ENCODE peak calls at places on chromosomes 11 and 22, in six cellular contexts. G is tibial nerve, H is mucosa of descending colon, I is heart right ventricle, P is IMR-90, S is heart left ventricle. W is an unnamed sample.

GRCh38 chr22:31148516-31148915 is 8.2 kb upstream of the PLA2G3 start:
- DNase-seq in G (no peak), H (no peak), I (no peak), P (peak), S (peak), W (no peak)

GRCh38 chr11:94728541-94728940 is 39.6 kb upstream of the AMOTL1 start:
- DNase-seq in G (no peak), H (no peak), I (no peak), P (no peak), S (no peak), W (no peak)

GRCh38 chr22:42786606-42787356 is 66.1 kb upstream of the A4GALT start:
- DNase-seq in G (no peak), H (no peak), I (no peak), P (no peak), S (no peak), W (no peak)

GRCh38 chr22:20940178-20940790 is 23.1 kb downstream of the CRKL start:
- DNase-seq in G (no peak), H (no peak), I (no peak), P (no peak), S (no peak), W (no peak)

GRCh38 chr11:35974878-35975578 is 31.2 kb downstream of the LDLRAD3 start:
- DNase-seq in G (no peak), H (no peak), I (no peak), P (no peak), S (no peak), W (no peak)

GRCh38 chr11:65290448-65291165 is 24.1 kb upstream of the CDC42EP2 start:
- DNase-seq in G (peak), H (peak), I (peak), P (peak), S (peak), W (peak)

GRCh38 chr22:50581950-50582561 is 593 bp downstream of the CHKB start:
- DNase-seq in G (no peak), H (no peak), I (no peak), P (no peak), S (no peak), W (no peak)

GRCh38 chr11:125941606-125942275 is 4.1 kb upstream of the VSIG10L2 start:
- DNase-seq in G (no peak), H (peak), I (peak), P (peak), S (peak), W (no peak)

GRCh38 chr11:20368441-20368840 is 4.9 kb downstream of the HTATIP2 start:
- DNase-seq in G (no peak), H (no peak), I (no peak), P (no peak), S (no peak), W (no peak)

GRCh38 chr22:38316340-38317236 is 645 bp downstream of the CSNK1E start:
- DNase-seq in G (peak), H (peak), I (peak), P (peak), S (peak), W (peak)

GRCh38 chr22:28009272-28009827 is 90.3 kb upstream of the PITPNB start:
- DNase-seq in G (peak), H (peak), I (peak), P (peak), S (peak), W (peak)

GRCh38 chr11:2927851-2928604 is 1.2 kb downstream of the PHLDA2 start:
- DNase-seq in G (no peak), H (peak), I (no peak), P (peak), S (no peak), W (no peak)

GRCh38 chr11:74008373-74009229 is at the start of gene UCP3:
- DNase-seq in G (no peak), H (no peak), I (no peak), P (no peak), S (no peak), W (no peak)

GRCh38 chr11:19953909-19954308 is 206.4 kb downstream of the DBX1 start:
- DNase-seq in G (no peak), H (no peak), I (no peak), P (peak), S (no peak), W (no peak)

GRCh38 chr11:72483412-72484186 is 49.3 kb upstream of the CLPB start:
- DNase-seq in G (no peak), H (peak), I (no peak), P (peak), S (peak), W (no peak)

GRCh38 chr11:102244681-102245409 is 72.4 kb upstream of the BIRC3 start:
- DNase-seq in G (no peak), H (no peak), I (no peak), P (peak), S (no peak), W (no peak)

GRCh38 chr11:95764267-95764898 is 25.2 kb downstream of the FAM76B start:
- DNase-seq in G (no peak), H (no peak), I (no peak), P (peak), S (no peak), W (no peak)

GRCh38 chr11:65576232-65576866 is 496 bp downstream of the EHBP1L1 start:
- DNase-seq in G (no peak), H (peak), I (no peak), P (no peak), S (peak), W (no peak)

GRCh38 chr11:106400949-106401545 is 323.6 kb downstream of the AASDHPPT start:
- DNase-seq in G (no peak), H (no peak), I (no peak), P (peak), S (no peak), W (no peak)

GRCh38 chr11:61587541-61587941 is 6.7 kb upstream of the SYT7 start:
- DNase-seq in G (no peak), H (peak), I (peak), P (no peak), S (peak), W (no peak)

GRCh38 chr11:64743591-64744543 is at the start of gene RASGRP2:
- DNase-seq in G (peak), H (peak), I (peak), P (no peak), S (peak), W (peak)

GRCh38 chr11:77094841-77095365 is 7.7 kb upstream of the OMP start:
- DNase-seq in G (no peak), H (no peak), I (no peak), P (no peak), S (no peak), W (no peak)

GRCh38 chr11:132161538-132161937 is 791.1 kb downstream of the NTM start:
- DNase-seq in G (no peak), H (no peak), I (no peak), P (no peak), S (no peak), W (no peak)

GRCh38 chr11:132158696-132159095 is 788.3 kb downstream of the NTM start:
- DNase-seq in G (no peak), H (no peak), I (no peak), P (peak), S (no peak), W (no peak)

DNA sequence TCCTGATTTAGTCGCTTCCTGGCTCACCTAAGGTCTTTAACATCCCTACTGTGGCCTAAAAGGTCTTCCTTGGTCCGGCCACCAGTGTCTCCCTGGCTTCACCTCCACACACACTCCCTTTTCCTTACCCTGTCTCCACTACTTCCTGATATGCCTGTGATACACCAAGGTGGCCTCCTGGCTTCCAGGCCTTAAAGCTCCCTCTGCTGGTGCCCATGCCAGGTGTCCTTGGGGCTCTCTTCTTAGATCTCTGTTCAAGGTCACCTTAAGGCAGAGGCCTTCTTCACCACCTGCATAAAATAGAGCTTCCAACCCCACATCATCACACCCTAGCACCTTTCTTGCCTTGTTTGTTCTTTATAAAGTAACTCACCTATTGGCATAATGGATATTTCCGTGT is 787.7 kb downstream of the NTM start:
- DNase-seq in G (no peak), H (peak), I (no peak), P (peak), S (no peak), W (no peak)
- TF ChIP-seq CTCF in G (peak), H (no peak), I (no peak), P (peak), S (peak), W (no peak)

GRCh38 chr22:23769321-23769965 is 1.7 kb upstream of the CHCHD10 start:
- DNase-seq in G (no peak), H (no peak), I (no peak), P (no peak), S (no peak), W (no peak)

GRCh38 chr22:23774922-23775436 is 2.3 kb downstream of the MMP11 start:
- DNase-seq in G (no peak), H (no peak), I (no peak), P (peak), S (no peak), W (no peak)

GRCh38 chr22:23773247-23774113 is 831 bp downstream of the MMP11 start:
- DNase-seq in G (no peak), H (no peak), I (peak), P (no peak), S (peak), W (no peak)

GRCh38 chr22:23774114-23774921 is 1.7 kb downstream of the MMP11 start:
- DNase-seq in G (no peak), H (no peak), I (no peak), P (no peak), S (no peak), W (no peak)

GRCh38 chr22:23772315-23773246 is at the start of gene MMP11:
- DNase-seq in G (no peak), H (peak), I (peak), P (no peak), S (peak), W (no peak)
- H3K4me3 ChIP-seq in G (peak), H (no peak), I (peak), P (peak), S (peak), W (peak)

GRCh38 chr11:119683783-119684182 is 45.2 kb downstream of the NECTIN1 start:
- DNase-seq in G (no peak), H (no peak), I (no peak), P (no peak), S (no peak), W (no peak)

GRCh38 chr11:119684361-119685072 is 44.5 kb downstream of the NECTIN1 start:
- DNase-seq in G (no peak), H (no peak), I (no peak), P (peak), S (no peak), W (no peak)

GRCh38 chr11:119680899-119681370 is 48.1 kb downstream of the NECTIN1 start:
- DNase-seq in G (no peak), H (no peak), I (peak), P (peak), S (peak), W (no peak)

GRCh38 chr11:119678351-119678750 is 50.6 kb downstream of the NECTIN1 start:
- DNase-seq in G (no peak), H (no peak), I (no peak), P (no peak), S (no peak), W (no peak)

GRCh38 chr11:119681537-119681936 is 47.5 kb downstream of the NECTIN1 start:
- DNase-seq in G (no peak), H (no peak), I (no peak), P (no peak), S (no peak), W (no peak)
- TF ChIP-seq CTCF in G (peak), H (no peak), I (no peak), P (no peak), S (peak), W (no peak)

GRCh38 chr11:118175600-118176399 is 639 bp downstream of the SCN2B start:
- DNase-seq in G (no peak), H (no peak), I (no peak), P (no peak), S (no peak), W (no peak)
- H3K4me3 ChIP-seq in G (peak), H (no peak), I (peak), P (peak), S (peak), W (peak)

GRCh38 chr11:133930767-133931448 is 25.9 kb downstream of the IGSF9B start:
- DNase-seq in G (no peak), H (no peak), I (no peak), P (no peak), S (no peak), W (no peak)
- TF ChIP-seq CTCF in G (peak), H (no peak), I (peak), P (peak), S (peak), W (peak)

GRCh38 chr11:69640260-69640994 is 529 bp upstream of the CCND1 start:
- DNase-seq in G (no peak), H (peak), I (no peak), P (no peak), S (peak), W (no peak)
- H3K4me3 ChIP-seq in G (peak), H (no peak), I (peak), P (peak), S (peak), W (peak)

GRCh38 chr11:101166038-101166437 is 36.4 kb upstream of the PGR start:
- DNase-seq in G (no peak), H (no peak), I (no peak), P (no peak), S (no peak), W (no peak)
- TF ChIP-seq CTCF in G (no peak), H (no peak), I (no peak), P (no peak), S (no peak), W (no peak)

GRCh38 chr22:17926516-17926915 is 97.8 kb downstream of the MICAL3 start:
- DNase-seq in G (no peak), H (no peak), I (no peak), P (no peak), S (no peak), W (no peak)
- H3K4me3 ChIP-seq in G (no peak), H (no peak), I (no peak), P (no peak), S (no peak), W (no peak)

GRCh38 chr11:124633355-124633754 is 10.7 kb downstream of the TBRG1 start:
- DNase-seq in G (no peak), H (no peak), I (no peak), P (peak), S (no peak), W (no peak)
- TF ChIP-seq CTCF in G (no peak), H (no peak), I (no peak), P (peak), S (no peak), W (no peak)

GRCh38 chr22:45977003-45977395 is at the start of gene WNT7B:
- DNase-seq in G (no peak), H (no peak), I (no peak), P (no peak), S (no peak), W (no peak)
- H3K4me3 ChIP-seq in G (peak), H (no peak), I (no peak), P (peak), S (peak), W (peak)